ENCODE peak calls at places on chromosomes 5 and 9, in four cellular contexts. X is fibroblast of lung, Q is breast epithelium, O is tibial nerve. J is an unnamed sample. For H3K4me1, the result is how much of the 10 kb centered on the place peaks cover.

GRCh38 chr9:106203832-106204516 is 509.6 kb downstream of the TMEM38B start:
- DNase-seq in O (no peak), Q (no peak), X (no peak), J (no peak)

GRCh38 chr5:120464627-120465280 is 654 bp downstream of the PRR16 start:
- DNase-seq in Q (no peak), X (peak), O (no peak), J (peak)

GRCh38 chr9:129362287-129363098 is 184.4 kb upstream of the IER5L start:
- DNase-seq in X (no peak), Q (peak), O (no peak), J (no peak)

GRCh38 chr9:35538361-35539234 is 48.7 kb downstream of the RUSC2 start:
- DNase-seq in X (peak), O (peak), Q (peak), J (peak)

GRCh38 chr5:134457801-134458200 is 46.1 kb upstream of the CDKN2AIPNL start:
- DNase-seq in X (no peak), O (no peak), Q (no peak), J (no peak)

GRCh38 chr9:31615964-31616363 is 768.5 kb upstream of the ACO1 start:
- DNase-seq in Q (no peak), O (no peak), X (no peak), J (no peak)

GRCh38 chr9:13513710-13514444 is 234.4 kb upstream of the MPDZ start:
- DNase-seq in O (no peak), X (peak), Q (peak), J (no peak)

GRCh38 chr5:166716856-166717492 is 1574.5 kb upstream of the WWC1 start:
- DNase-seq in X (no peak), Q (no peak), O (no peak), J (no peak)

GRCh38 chr5:170105643-170106611 is at the start of gene FOXI1:
- DNase-seq in O (no peak), Q (no peak), X (no peak), J (peak)

GRCh38 chr5:45454114-45454513 is 242.1 kb downstream of the HCN1 start:
- DNase-seq in Q (no peak), O (no peak), X (no peak), J (peak)

DNA sequence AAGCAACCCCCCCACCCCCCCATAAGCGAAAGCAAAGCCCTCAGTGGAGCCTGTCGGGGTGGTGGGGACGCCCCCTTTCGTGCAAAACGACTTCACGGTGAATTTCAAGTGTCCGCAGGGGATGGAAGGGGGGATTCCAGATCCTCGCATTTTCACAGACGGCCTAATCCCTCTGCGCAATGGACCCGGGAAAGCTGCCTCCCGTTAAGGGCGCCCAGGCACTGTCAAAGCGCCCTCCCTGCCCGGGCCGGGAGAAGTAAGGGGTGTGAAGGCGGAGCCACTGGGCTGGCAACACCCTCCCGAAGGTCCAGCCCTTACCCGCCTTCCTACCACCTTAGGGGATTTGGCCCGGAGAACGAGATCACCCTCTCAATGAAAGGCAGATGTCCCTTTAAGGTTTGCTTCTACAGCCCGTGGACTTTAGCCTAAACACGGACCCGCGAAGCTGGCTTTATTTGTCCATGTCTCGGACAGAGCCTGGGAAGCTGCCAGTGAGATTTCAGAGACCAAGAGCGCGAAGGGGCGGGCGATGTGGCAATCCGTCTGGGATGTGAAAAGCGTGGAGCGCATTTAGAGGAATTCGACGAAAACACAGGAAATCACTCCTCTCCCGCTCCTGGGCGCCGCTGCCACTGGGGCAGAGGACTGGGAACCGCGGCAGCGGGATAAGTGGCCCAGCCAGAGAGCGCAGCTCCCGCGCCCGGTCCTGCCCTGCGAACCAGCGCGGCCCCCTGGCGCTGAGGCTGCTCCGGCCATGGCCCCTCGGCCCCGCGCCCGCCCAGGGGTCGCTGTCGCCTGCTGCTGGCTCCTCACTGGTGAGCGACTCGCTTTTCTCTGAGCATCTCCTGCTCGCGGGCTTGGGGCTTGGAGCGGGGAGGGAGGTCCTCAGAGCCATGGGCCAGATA is at the start of the genes ITGA1 and PELO:
- DNase-seq in Q (peak), X (peak), O (peak), J (peak)
- TF ChIP-seq CTCF in Q (no peak), X (peak), O (peak), J (peak)

GRCh38 chr9:134379774-134380431 is 53.6 kb downstream of the RXRA start:
- DNase-seq in Q (no peak), X (no peak), O (no peak), J (no peak)
- H3K4me1 ChIP-seq in Q (half or more), X (under half), O (half or more), J (half or more)

GRCh38 chr9:126411948-126412284 is 85.3 kb downstream of the MVB12B start:
- DNase-seq in X (no peak), Q (no peak), O (no peak), J (no peak)
- H3K4me3 ChIP-seq in X (no peak), Q (peak), O (peak), J (no peak)

DNA sequence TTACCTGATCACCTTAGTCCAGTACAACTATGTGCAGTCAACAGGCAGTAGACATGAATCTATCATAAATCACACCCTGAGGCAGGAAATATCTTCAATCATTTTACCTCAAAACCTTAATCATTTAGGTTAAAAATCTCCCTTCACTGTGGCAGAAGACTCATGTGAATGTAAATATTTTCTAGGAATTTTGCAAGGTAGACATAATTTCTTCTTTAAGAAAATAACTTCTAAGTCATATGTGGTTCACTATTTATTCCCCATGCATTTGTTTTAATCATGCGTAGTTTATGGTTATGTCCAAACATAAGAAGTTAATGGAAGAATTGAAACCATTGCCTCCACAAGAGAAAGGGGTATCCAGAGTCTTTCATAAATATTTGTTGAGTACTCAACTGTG is 97.0 kb downstream of the HMHB1 start:
- DNase-seq in X (no peak), O (no peak), Q (no peak), J (no peak)
- TF ChIP-seq CTCF in X (no peak), O (no peak), Q (no peak), J (no peak)

GRCh38 chr5:74313896-74314295 is 326.6 kb downstream of the ENC1 start:
- DNase-seq in X (no peak), O (no peak), Q (no peak), J (no peak)

GRCh38 chr5:74314906-74315305 is 325.6 kb downstream of the ENC1 start:
- DNase-seq in Q (no peak), O (no peak), X (no peak), J (no peak)

GRCh38 chr5:74310967-74311930 is 329.3 kb downstream of the ENC1 start:
- DNase-seq in Q (no peak), O (no peak), X (no peak), J (no peak)

GRCh38 chr5:74311961-74312360 is 328.6 kb downstream of the ENC1 start:
- DNase-seq in Q (no peak), X (no peak), O (no peak), J (peak)

DNA sequence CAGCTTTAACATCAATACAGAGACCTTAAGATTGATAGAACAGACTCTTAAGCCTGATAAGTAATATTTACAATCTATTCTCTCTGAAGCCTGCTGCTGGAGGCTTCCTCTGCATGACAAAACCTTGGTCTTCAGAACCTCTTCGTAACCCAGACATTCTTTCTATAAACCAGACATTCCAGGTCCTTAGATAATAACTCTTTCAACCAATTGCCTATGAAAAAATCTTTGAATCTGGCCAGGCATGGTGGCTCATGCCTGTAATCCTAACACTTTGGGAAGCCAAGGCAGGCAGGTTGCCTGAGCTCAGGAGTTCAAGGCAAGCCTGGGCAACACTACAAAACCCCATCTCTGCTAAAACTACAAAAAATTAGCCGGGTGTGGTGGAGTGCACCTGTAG is 327.8 kb downstream of the ENC1 start:
- DNase-seq in O (no peak), X (no peak), Q (no peak), J (no peak)
- H3K4me1 ChIP-seq in O (under half), X (under half), Q (under half), J (under half)

J was measured in gastrocnemius medialis.